ENCODE peak calls at places on chromosome 11, in eight cellular contexts. X, A, R, P, D, T, S and O are unnamed samples.
A peak's percentile ranks its signal among the peaks of the same experiment; 100 is the strongest.

GRCh38 chr11:134533511-134533910 is 121.5 kb upstream of the B3GAT1 start:
- DNase-seq in X (no peak), A (no peak), R (no peak), P (no peak), D (no peak), T (no peak), S (no peak), O (no peak)

GRCh38 chr11:41102471-41102870 is 357.0 kb downstream of the LRRC4C start:
- DNase-seq in X (no peak), A (no peak), R (no peak), P (no peak), D (no peak), T (no peak), S (no peak), O (no peak)

GRCh38 chr11:88175004-88175706 is at the start of gene RAB38:
- DNase-seq in X (peak; percentile 41), A (peak; percentile 20), R (peak; percentile 25), P (peak; percentile 21), D (no peak), T (peak; percentile 58), S (peak; percentile 20), O (peak; percentile 50)

GRCh38 chr11:78318321-78318720 is 99.3 kb downstream of the GAB2 start:
- DNase-seq in X (no peak), A (no peak), R (no peak), P (no peak), D (no peak), T (no peak), S (no peak), O (no peak)

GRCh38 chr11:12110714-12111481 is 508 bp downstream of the MICAL2 start:
- DNase-seq in X (peak; percentile 56), A (peak; percentile 43), R (no peak), P (no peak), D (no peak), T (peak; percentile 44), S (no peak), O (no peak)

GRCh38 chr11:3614742-3615171 is 27.0 kb downstream of the ART5 start:
- DNase-seq in X (peak; percentile 55), A (no peak), R (no peak), P (no peak), D (no peak), T (peak; percentile 11), S (no peak), O (no peak)

GRCh38 chr11:123261345-123262106 is 66.5 kb upstream of the CLMP start:
- DNase-seq in X (peak; percentile 91), A (peak; percentile 82), R (peak; percentile 72), P (peak; percentile 67), D (peak; percentile 75), T (peak; percentile 85), S (peak; percentile 71), O (peak; percentile 86)

GRCh38 chr11:14538271-14538925 is 18.2 kb upstream of the PSMA1 start:
- DNase-seq in X (no peak), A (peak; percentile 38), R (no peak), P (no peak), D (no peak), T (no peak), S (no peak), O (no peak)

GRCh38 chr11:14537134-14537599 is 17.0 kb upstream of the PSMA1 start:
- DNase-seq in X (peak; percentile 53), A (no peak), R (peak; percentile 25), P (peak; percentile 15), D (no peak), T (peak; percentile 32), S (peak; percentile 55), O (no peak)

GRCh38 chr11:64864473-64865285 is 13.7 kb downstream of the EHD1 start:
- DNase-seq in X (peak; percentile 96), A (peak; percentile 75), R (peak; percentile 87), P (peak; percentile 97), D (peak; percentile 86), T (peak; percentile 66), S (peak; percentile 100), O (peak; percentile 85)

GRCh38 chr11:120216426-120217102 is 5.7 kb downstream of the OAF start:
- DNase-seq in X (no peak), A (peak; percentile 15), R (no peak), P (no peak), D (no peak), T (no peak), S (no peak), O (no peak)
- H3K4me1 ChIP-seq in X (peaks cover 26% of the 10 kb centered on the region), A (peaks cover 88% of the 10 kb centered on the region), R (peaks cover 26% of the 10 kb centered on the region), P (peaks cover 30% of the 10 kb centered on the region), D (peaks cover 89% of the 10 kb centered on the region), T (peaks cover 66% of the 10 kb centered on the region), S (peaks cover 24% of the 10 kb centered on the region), O (no peaks in the 10 kb centered on the region)

GRCh38 chr11:45806937-45807791 is 2.2 kb downstream of the SLC35C1 start:
- DNase-seq in X (no peak), A (no peak), R (no peak), P (no peak), D (no peak), T (no peak), S (no peak), O (no peak)
- H3K4me3 ChIP-seq in X (peak overlapping the region; percentile 94), A (peak overlapping the region; percentile 88), R (no peak overlapping the region), P (peak overlapping the region; percentile 19), D (peak overlapping the region; percentile 83), T (no peak overlapping the region), S (peak overlapping the region; percentile 19), O (peak overlapping the region; percentile 88)

GRCh38 chr11:15987044-15987443 is 369.3 kb downstream of the SOX6 start:
- DNase-seq in X (no peak), A (no peak), R (no peak), P (peak; percentile 75), D (no peak), T (no peak), S (peak; percentile 65), O (no peak)
- H3K27me3 ChIP-seq in X (peaks cover 34% of the 10 kb centered on the region), A (no peaks in the 10 kb centered on the region), R (no peaks in the 10 kb centered on the region), P (no peaks in the 10 kb centered on the region), D (no peaks in the 10 kb centered on the region), T (no peaks in the 10 kb centered on the region), S (no peaks in the 10 kb centered on the region), O (no peaks in the 10 kb centered on the region)

GRCh38 chr11:72716788-72717435 is 35.3 kb downstream of the ARAP1 start:
- DNase-seq in X (no peak), A (no peak), R (no peak), P (no peak), D (no peak), T (no peak), S (no peak), O (no peak)
- H3K4me1 ChIP-seq in X (peaks cover 10% of the 10 kb centered on the region), A (peaks cover 99% of the 10 kb centered on the region), R (peaks cover 35% of the 10 kb centered on the region), P (peaks cover 27% of the 10 kb centered on the region), D (peaks cover 81% of the 10 kb centered on the region), T (peaks cover 39% of the 10 kb centered on the region), S (peaks cover 24% of the 10 kb centered on the region), O (peaks cover 99% of the 10 kb centered on the region)

GRCh38 chr11:35419713-35420333 is 465 bp upstream of the SLC1A2 start:
- DNase-seq in X (peak; percentile 52), A (peak; percentile 18), R (no peak), P (no peak), D (no peak), T (no peak), S (no peak), O (peak; percentile 66)

GRCh38 chr11:35418847-35419712 is at the start of gene SLC1A2:
- DNase-seq in X (peak; percentile 71), A (no peak), R (no peak), P (peak; percentile 19), D (no peak), T (no peak), S (no peak), O (no peak)

GRCh38 chr11:35420371-35420770 is 1.0 kb upstream of the SLC1A2 start:
- DNase-seq in X (no peak), A (no peak), R (no peak), P (no peak), D (no peak), T (no peak), S (no peak), O (peak; percentile 57)

GRCh38 chr11:35415488-35415887 is 3.9 kb downstream of the SLC1A2 start:
- DNase-seq in X (no peak), A (no peak), R (no peak), P (no peak), D (no peak), T (no peak), S (no peak), O (no peak)

GRCh38 chr11:35418282-35418846 is 994 bp downstream of the SLC1A2 start:
- DNase-seq in X (no peak), A (no peak), R (no peak), P (no peak), D (no peak), T (no peak), S (no peak), O (peak; percentile 70)
- H3K4me3 ChIP-seq in X (peak overlapping the region; percentile 73), A (peak overlapping the region; percentile 67), R (peak overlapping the region; percentile 41), P (peak overlapping the region; percentile 48), D (peak overlapping the region; percentile 52), T (no peak overlapping the region), S (peak overlapping the region; percentile 9), O (no peak overlapping the region)

GRCh38 chr11:75141166-75141565 is 9.7 kb upstream of the SLCO2B1 start:
- DNase-seq in X (no peak), A (no peak), R (no peak), P (no peak), D (no peak), T (no peak), S (no peak), O (no peak)
- H3K27me3 ChIP-seq in X (peaks cover 21% of the 10 kb centered on the region), A (peaks cover 51% of the 10 kb centered on the region), R (no peaks in the 10 kb centered on the region), P (peaks cover 19% of the 10 kb centered on the region), D (no peaks in the 10 kb centered on the region), T (no peaks in the 10 kb centered on the region), S (peaks cover 4% of the 10 kb centered on the region), O (no peaks in the 10 kb centered on the region)

GRCh38 chr11:67356867-67357561 is 3.7 kb upstream of the POLD4 start:
- DNase-seq in X (peak; percentile 85), A (peak; percentile 41), R (peak; percentile 58), P (peak; percentile 80), D (peak; percentile 78), T (peak; percentile 81), S (peak; percentile 84), O (peak; percentile 83)
- H3K4me1 ChIP-seq in X (peaks cover 52% of the 10 kb centered on the region), A (peaks cover 52% of the 10 kb centered on the region), R (peaks cover 53% of the 10 kb centered on the region), P (peaks cover 37% of the 10 kb centered on the region), D (peaks cover 59% of the 10 kb centered on the region), T (peaks cover 48% of the 10 kb centered on the region), S (peaks cover 39% of the 10 kb centered on the region), O (peaks cover 54% of the 10 kb centered on the region)

GRCh38 chr11:60926500-60926899 is 2.2 kb downstream of the TMEM132A start:
- DNase-seq in X (no peak), A (no peak), R (no peak), P (no peak), D (no peak), T (no peak), S (no peak), O (peak; percentile 30)

GRCh38 chr11:60924906-60925684 is 835 bp downstream of the TMEM132A start:
- DNase-seq in X (peak; percentile 21), A (no peak), R (no peak), P (no peak), D (no peak), T (no peak), S (no peak), O (peak; percentile 34)

GRCh38 chr11:60927061-60927592 is 2.9 kb downstream of the TMEM132A start:
- DNase-seq in X (no peak), A (no peak), R (no peak), P (no peak), D (no peak), T (no peak), S (no peak), O (peak; percentile 31)

GRCh38 chr11:60924110-60924905 is at the start of gene TMEM132A:
- DNase-seq in X (peak; percentile 86), A (peak; percentile 74), R (no peak), P (peak; percentile 68), D (no peak), T (peak; percentile 74), S (peak; percentile 61), O (peak; percentile 74)

GRCh38 chr11:60925685-60926267 is 1.5 kb downstream of the TMEM132A start:
- DNase-seq in X (peak; percentile 85), A (no peak), R (no peak), P (peak; percentile 89), D (no peak), T (no peak), S (no peak), O (peak; percentile 27)
- H3K4me3 ChIP-seq in X (peak overlapping the region; percentile 72), A (peak overlapping the region; percentile 78), R (no peak overlapping the region), P (peak overlapping the region; percentile 65), D (peak overlapping the region; percentile 78), T (no peak overlapping the region), S (no peak overlapping the region), O (no peak overlapping the region)